ENCODE peak calls at places on chromosomes 6 and 20, in seven cellular contexts. One of them, this sample, is unnamed.

GRCh38 chr6:109526905-109527628 is 44.0 kb upstream of the ZBTB24 start:
- DNase-seq in stomach: peak; percentile 33
- DNase-seq in heart left ventricle: peak; percentile 39
- DNase-seq in HCT116: peak; percentile 69
- DNase-seq in uterus: no peak
- DNase-seq in tibial nerve: peak; percentile 73
- DNase-seq in suprapubic skin: no peak
- DNase-seq in this sample: no peak

GRCh38 chr6:166815629-166816028 is 140.7 kb downstream of the RNASET2 start:
- DNase-seq in stomach: no peak
- DNase-seq in heart left ventricle: no peak
- DNase-seq in HCT116: no peak
- DNase-seq in uterus: no peak
- DNase-seq in tibial nerve: no peak
- DNase-seq in suprapubic skin: no peak
- DNase-seq in this sample: no peak

GRCh38 chr20:3203315-3204123 is 963 bp downstream of the DDRGK1 start:
- DNase-seq in stomach: peak; percentile 33
- DNase-seq in heart left ventricle: no peak
- DNase-seq in HCT116: no peak
- DNase-seq in uterus: no peak
- DNase-seq in tibial nerve: no peak
- DNase-seq in suprapubic skin: no peak
- DNase-seq in this sample: no peak

GRCh38 chr20:9616455-9616805 is 102.0 kb downstream of the LAMP5 start:
- DNase-seq in stomach: no peak
- DNase-seq in heart left ventricle: no peak
- DNase-seq in HCT116: no peak
- DNase-seq in uterus: no peak
- DNase-seq in tibial nerve: no peak
- DNase-seq in suprapubic skin: no peak
- DNase-seq in this sample: no peak

GRCh38 chr6:1574895-1575212 is 34.9 kb upstream of the FOXC1 start:
- DNase-seq in stomach: no peak
- DNase-seq in heart left ventricle: no peak
- DNase-seq in HCT116: no peak
- DNase-seq in uterus: no peak
- DNase-seq in tibial nerve: no peak
- DNase-seq in suprapubic skin: no peak
- DNase-seq in this sample: no peak

GRCh38 chr6:143677891-143678737 is at the start of gene PHACTR2:
- DNase-seq in stomach: peak; percentile 72
- DNase-seq in heart left ventricle: peak; percentile 87
- DNase-seq in HCT116: peak; percentile 54
- DNase-seq in uterus: peak; percentile 76
- DNase-seq in tibial nerve: peak; percentile 65
- DNase-seq in suprapubic skin: peak; percentile 79
- DNase-seq in this sample: no peak

GRCh38 chr20:56974499-56975250 is 291.8 kb downstream of the BMP7 start:
- DNase-seq in stomach: peak; percentile 31
- DNase-seq in heart left ventricle: no peak
- DNase-seq in HCT116: peak; percentile 47
- DNase-seq in uterus: no peak
- DNase-seq in tibial nerve: peak; percentile 16
- DNase-seq in suprapubic skin: no peak
- DNase-seq in this sample: no peak

GRCh38 chr6:157245486-157245885 is 77.8 kb downstream of the TMEM242 start:
- DNase-seq in stomach: no peak
- DNase-seq in heart left ventricle: no peak
- DNase-seq in HCT116: no peak
- DNase-seq in uterus: no peak
- DNase-seq in tibial nerve: no peak
- DNase-seq in suprapubic skin: no peak
- DNase-seq in this sample: no peak

GRCh38 chr6:161033667-161034066 is 42.1 kb downstream of the MAP3K4 start:
- DNase-seq in stomach: no peak
- DNase-seq in heart left ventricle: no peak
- DNase-seq in HCT116: no peak
- DNase-seq in uterus: no peak
- DNase-seq in tibial nerve: no peak
- DNase-seq in suprapubic skin: no peak
- DNase-seq in this sample: no peak

GRCh38 chr6:28756555-28756918 is 167.2 kb downstream of the TRIM27 start:
- DNase-seq in stomach: no peak
- DNase-seq in heart left ventricle: no peak
- DNase-seq in HCT116: no peak
- DNase-seq in uterus: no peak
- DNase-seq in tibial nerve: no peak
- DNase-seq in suprapubic skin: no peak
- DNase-seq in this sample: no peak

GRCh38 chr6:135686784-135687301 is 164.7 kb upstream of the PDE7B start:
- DNase-seq in stomach: no peak
- DNase-seq in heart left ventricle: no peak
- DNase-seq in HCT116: no peak
- DNase-seq in uterus: no peak
- DNase-seq in tibial nerve: no peak
- DNase-seq in suprapubic skin: no peak
- DNase-seq in this sample: no peak

GRCh38 chr6:62285612-62286469 is at the start of gene KHDRBS2:
- DNase-seq in stomach: peak; percentile 66
- DNase-seq in heart left ventricle: peak; percentile 72
- DNase-seq in HCT116: no peak
- DNase-seq in uterus: peak; percentile 60
- DNase-seq in tibial nerve: peak; percentile 64
- DNase-seq in suprapubic skin: peak; percentile 64
- DNase-seq in this sample: peak; percentile 59

GRCh38 chr6:147279423-147279822 is 75.2 kb downstream of the STXBP5 start:
- DNase-seq in stomach: no peak
- DNase-seq in heart left ventricle: no peak
- DNase-seq in HCT116: no peak
- DNase-seq in uterus: no peak
- DNase-seq in tibial nerve: no peak
- DNase-seq in suprapubic skin: no peak
- DNase-seq in this sample: no peak

GRCh38 chr20:36218380-36219064 is 17.8 kb upstream of the AAR2 start:
- DNase-seq in stomach: no peak
- DNase-seq in heart left ventricle: no peak
- DNase-seq in HCT116: no peak
- DNase-seq in uterus: no peak
- DNase-seq in tibial nerve: no peak
- DNase-seq in suprapubic skin: no peak
- DNase-seq in this sample: no peak

GRCh38 chr20:63101781-63102719 is 95.3 kb upstream of the BHLHE23 start:
- DNase-seq in stomach: peak; percentile 39
- DNase-seq in heart left ventricle: peak; percentile 33
- DNase-seq in HCT116: no peak
- DNase-seq in uterus: peak; percentile 28
- DNase-seq in tibial nerve: peak; percentile 11
- DNase-seq in suprapubic skin: peak; percentile 61
- DNase-seq in this sample: no peak

GRCh38 chr20:40080059-40080652 is 608.9 kb downstream of the MAFB start:
- DNase-seq in stomach: no peak
- DNase-seq in heart left ventricle: no peak
- DNase-seq in HCT116: no peak
- DNase-seq in uterus: no peak
- DNase-seq in tibial nerve: no peak
- DNase-seq in suprapubic skin: no peak
- DNase-seq in this sample: no peak

GRCh38 chr20:25629816-25630499 is 6.1 kb upstream of the NANP start:
- DNase-seq in stomach: no peak
- DNase-seq in heart left ventricle: no peak
- DNase-seq in HCT116: no peak
- DNase-seq in uterus: no peak
- DNase-seq in tibial nerve: no peak
- DNase-seq in suprapubic skin: no peak
- DNase-seq in this sample: no peak

GRCh38 chr6:30258204-30258603 is 45.0 kb upstream of the TRIM26 start:
- DNase-seq in stomach: no peak
- DNase-seq in heart left ventricle: no peak
- DNase-seq in HCT116: no peak
- DNase-seq in uterus: no peak
- DNase-seq in tibial nerve: no peak
- DNase-seq in suprapubic skin: no peak
- DNase-seq in this sample: no peak

GRCh38 chr6:13725052-13725451 is 13.4 kb upstream of the RANBP9 start:
- DNase-seq in stomach: no peak
- DNase-seq in heart left ventricle: no peak
- DNase-seq in HCT116: no peak
- DNase-seq in uterus: no peak
- DNase-seq in tibial nerve: no peak
- DNase-seq in suprapubic skin: no peak
- DNase-seq in this sample: no peak

GRCh38 chr6:96532399-96532798 is 10.8 kb downstream of the UFL1 start:
- DNase-seq in stomach: no peak
- DNase-seq in heart left ventricle: no peak
- DNase-seq in HCT116: no peak
- DNase-seq in uterus: no peak
- DNase-seq in tibial nerve: no peak
- DNase-seq in suprapubic skin: no peak
- DNase-seq in this sample: no peak

GRCh38 chr20:5000263-5001173 is 792 bp downstream of the SLC23A2 start:
- DNase-seq in stomach: peak; percentile 26
- DNase-seq in heart left ventricle: peak; percentile 41
- DNase-seq in HCT116: no peak
- DNase-seq in uterus: peak; percentile 39
- DNase-seq in tibial nerve: peak; percentile 57
- DNase-seq in suprapubic skin: peak; percentile 70
- DNase-seq in this sample: no peak

GRCh38 chr6:52393780-52394179 is 26.4 kb upstream of the EFHC1 start:
- DNase-seq in stomach: no peak
- DNase-seq in heart left ventricle: no peak
- DNase-seq in HCT116: no peak
- DNase-seq in uterus: no peak
- DNase-seq in tibial nerve: no peak
- DNase-seq in suprapubic skin: no peak
- DNase-seq in this sample: no peak

GRCh38 chr20:16381444-16381843 is 191.8 kb downstream of the KIF16B start:
- DNase-seq in stomach: no peak
- DNase-seq in heart left ventricle: no peak
- DNase-seq in HCT116: no peak
- DNase-seq in uterus: no peak
- DNase-seq in tibial nerve: no peak
- DNase-seq in suprapubic skin: no peak
- DNase-seq in this sample: no peak

GRCh38 chr6:36633915-36634314 is 39.8 kb downstream of the SRSF3 start:
- DNase-seq in stomach: peak; percentile 94
- DNase-seq in heart left ventricle: peak; percentile 74
- DNase-seq in HCT116: no peak
- DNase-seq in uterus: no peak
- DNase-seq in tibial nerve: peak; percentile 38
- DNase-seq in suprapubic skin: no peak
- DNase-seq in this sample: no peak

GRCh38 chr6:112205521-112206458 is 48.6 kb downstream of the LAMA4 start:
- DNase-seq in stomach: no peak
- DNase-seq in heart left ventricle: no peak
- DNase-seq in HCT116: no peak
- DNase-seq in uterus: no peak
- DNase-seq in tibial nerve: no peak
- DNase-seq in suprapubic skin: no peak
- DNase-seq in this sample: no peak

GRCh38 chr6:166989427-166990034 is 9.7 kb upstream of the CEP43 start:
- DNase-seq in stomach: no peak
- DNase-seq in heart left ventricle: peak; percentile 21
- DNase-seq in HCT116: no peak
- DNase-seq in uterus: no peak
- DNase-seq in tibial nerve: no peak
- DNase-seq in suprapubic skin: no peak
- DNase-seq in this sample: no peak

GRCh38 chr20:1396264-1396663 is 3.4 kb upstream of the FKBP1A start:
- DNase-seq in stomach: no peak
- DNase-seq in heart left ventricle: no peak
- DNase-seq in HCT116: no peak
- DNase-seq in uterus: no peak
- DNase-seq in tibial nerve: no peak
- DNase-seq in suprapubic skin: no peak
- DNase-seq in this sample: no peak
- H3K4me1 ChIP-seq in stomach: peaks cover 23% of the 10 kb centered on the region
- H3K4me1 ChIP-seq in heart left ventricle: peaks cover 24% of the 10 kb centered on the region
- H3K4me1 ChIP-seq in HCT116: peaks cover 12% of the 10 kb centered on the region
- H3K4me1 ChIP-seq in uterus: no peaks in the 10 kb centered on the region
- H3K4me1 ChIP-seq in tibial nerve: peaks cover 22% of the 10 kb centered on the region
- H3K4me1 ChIP-seq in suprapubic skin: peaks cover 28% of the 10 kb centered on the region
- H3K4me1 ChIP-seq in this sample: peaks cover 7% of the 10 kb centered on the region

GRCh38 chr6:149862901-149863595 is 1.1 kb downstream of the LRP11 start:
- DNase-seq in stomach: peak; percentile 79
- DNase-seq in heart left ventricle: peak; percentile 76
- DNase-seq in HCT116: no peak
- DNase-seq in uterus: peak; percentile 58
- DNase-seq in tibial nerve: peak; percentile 40
- DNase-seq in suprapubic skin: peak; percentile 82
- DNase-seq in this sample: no peak
- TF ChIP-seq POLR2A in stomach: no peak
- TF ChIP-seq POLR2A in heart left ventricle: no peak
- TF ChIP-seq POLR2A in HCT116: no peak
- TF ChIP-seq POLR2A in uterus: no peak
- TF ChIP-seq POLR2A in tibial nerve: no peak
- TF ChIP-seq POLR2A in suprapubic skin: peak; percentile 18
- TF ChIP-seq POLR2A in this sample: peak; percentile 11

DNA sequence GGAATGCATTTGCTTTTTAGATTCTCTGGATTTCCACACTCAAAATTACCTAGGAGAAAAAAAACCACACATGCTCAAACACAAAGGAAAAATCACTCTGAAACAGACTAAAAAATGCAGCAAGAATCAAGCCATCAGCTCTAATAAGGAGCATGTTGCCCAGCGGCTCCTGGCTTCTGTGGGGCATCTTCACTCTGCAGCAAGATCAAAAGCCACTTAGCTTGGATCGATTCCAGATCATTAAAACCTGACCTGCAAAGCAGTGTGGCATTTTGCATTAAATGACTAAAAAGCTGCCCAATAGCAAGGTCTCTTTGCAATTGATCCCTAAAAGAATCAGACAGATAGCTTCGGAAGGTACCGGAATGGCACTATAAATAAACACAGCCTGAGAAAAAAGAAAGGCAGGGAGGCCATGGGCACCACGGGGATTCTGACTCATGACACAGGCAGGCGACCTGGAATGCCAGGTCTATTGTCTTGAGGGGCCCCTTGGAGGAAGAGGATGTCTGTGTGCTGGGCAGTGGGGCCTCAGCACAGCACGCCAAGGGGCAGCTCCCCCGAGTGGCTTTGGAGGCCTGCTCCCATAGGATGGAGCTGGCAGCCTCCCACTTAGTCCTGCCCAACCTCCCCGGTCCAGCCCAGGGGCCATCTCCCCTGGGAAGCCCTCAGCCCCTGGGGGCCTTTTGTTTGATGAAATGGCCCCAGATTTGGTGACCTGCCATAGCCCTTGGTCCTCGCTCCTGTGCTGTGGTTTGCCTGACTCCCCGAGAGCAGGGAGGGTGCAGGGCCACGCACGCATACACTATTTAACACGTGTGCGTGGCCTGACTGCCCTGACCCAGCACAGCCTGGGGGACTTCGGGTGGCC is 7.6 kb downstream of the LEMD2 start:
- DNase-seq in stomach: no peak
- DNase-seq in heart left ventricle: no peak
- DNase-seq in HCT116: peak; percentile 48
- DNase-seq in uterus: no peak
- DNase-seq in tibial nerve: no peak
- DNase-seq in suprapubic skin: no peak
- DNase-seq in this sample: no peak
- H3K4me1 ChIP-seq in stomach: peaks cover 26% of the 10 kb centered on the region
- H3K4me1 ChIP-seq in heart left ventricle: peaks cover 46% of the 10 kb centered on the region
- H3K4me1 ChIP-seq in HCT116: peaks cover 28% of the 10 kb centered on the region
- H3K4me1 ChIP-seq in uterus: no peaks in the 10 kb centered on the region
- H3K4me1 ChIP-seq in tibial nerve: peaks cover 33% of the 10 kb centered on the region
- H3K4me1 ChIP-seq in suprapubic skin: peaks cover 29% of the 10 kb centered on the region
- H3K4me1 ChIP-seq in this sample: peaks cover 48% of the 10 kb centered on the region

GRCh38 chr20:46709459-46710148 is at the start of gene SLC2A10:
- DNase-seq in stomach: peak; percentile 73
- DNase-seq in heart left ventricle: peak; percentile 59
- DNase-seq in HCT116: no peak
- DNase-seq in uterus: peak; percentile 71
- DNase-seq in tibial nerve: peak; percentile 51
- DNase-seq in suprapubic skin: peak; percentile 80
- DNase-seq in this sample: no peak
- TF ChIP-seq POLR2A in stomach: no peak
- TF ChIP-seq POLR2A in heart left ventricle: no peak
- TF ChIP-seq POLR2A in HCT116: no peak
- TF ChIP-seq POLR2A in uterus: peak; percentile 51
- TF ChIP-seq POLR2A in tibial nerve: no peak
- TF ChIP-seq POLR2A in suprapubic skin: no peak
- TF ChIP-seq POLR2A in this sample: no peak